ENCODE peak calls at places on chromosome 10, in five cellular contexts. One of them, this sample, is unnamed.

GRCh38 chr10:93357680-93358079 is 124.5 kb downstream of the MYOF start:
- DNase-seq in pons: peak
- DNase-seq in MV-4-11: peak
- DNase-seq in sciatic nerve: no peak
- DNase-seq in astrocyte of the spinal cord: peak
- DNase-seq in this sample: no peak

GRCh38 chr10:7279303-7279702 is 131.5 kb downstream of the SFMBT2 start:
- DNase-seq in pons: no peak
- DNase-seq in MV-4-11: no peak
- DNase-seq in sciatic nerve: no peak
- DNase-seq in astrocyte of the spinal cord: no peak
- DNase-seq in this sample: no peak

GRCh38 chr10:44935201-44935960 is 24.2 kb upstream of the RASSF4 start:
- DNase-seq in pons: peak
- DNase-seq in MV-4-11: no peak
- DNase-seq in sciatic nerve: peak
- DNase-seq in astrocyte of the spinal cord: peak
- DNase-seq in this sample: no peak

GRCh38 chr10:77784856-77785255 is 141.7 kb downstream of the DLG5 start:
- DNase-seq in pons: no peak
- DNase-seq in MV-4-11: no peak
- DNase-seq in sciatic nerve: no peak
- DNase-seq in astrocyte of the spinal cord: peak
- DNase-seq in this sample: no peak

GRCh38 chr10:10794056-10794455 is 223.6 kb upstream of the CELF2 start:
- DNase-seq in pons: no peak
- DNase-seq in MV-4-11: no peak
- DNase-seq in sciatic nerve: no peak
- DNase-seq in astrocyte of the spinal cord: no peak
- DNase-seq in this sample: no peak

GRCh38 chr10:113026679-113027078 is 76.6 kb downstream of the TCF7L2 start:
- DNase-seq in pons: no peak
- DNase-seq in MV-4-11: no peak
- DNase-seq in sciatic nerve: no peak
- DNase-seq in astrocyte of the spinal cord: peak
- DNase-seq in this sample: no peak

GRCh38 chr10:131021967-131022366 is 289.6 kb downstream of the TCERG1L start:
- DNase-seq in pons: no peak
- DNase-seq in MV-4-11: no peak
- DNase-seq in sciatic nerve: no peak
- DNase-seq in astrocyte of the spinal cord: no peak
- DNase-seq in this sample: no peak

GRCh38 chr10:122368502-122369254 is 5.8 kb upstream of the PLEKHA1 start:
- DNase-seq in pons: peak
- DNase-seq in MV-4-11: no peak
- DNase-seq in sciatic nerve: no peak
- DNase-seq in astrocyte of the spinal cord: no peak
- DNase-seq in this sample: no peak

GRCh38 chr10:65931291-65932080 is 994.4 kb upstream of the LRRTM3 start:
- DNase-seq in pons: peak
- DNase-seq in MV-4-11: no peak
- DNase-seq in sciatic nerve: no peak
- DNase-seq in astrocyte of the spinal cord: no peak
- DNase-seq in this sample: no peak

GRCh38 chr10:17181751-17182150 is 19.7 kb downstream of the TRDMT1 start:
- DNase-seq in pons: no peak
- DNase-seq in MV-4-11: no peak
- DNase-seq in sciatic nerve: no peak
- DNase-seq in astrocyte of the spinal cord: no peak
- DNase-seq in this sample: no peak

GRCh38 chr10:13672505-13672904 is 85.7 kb downstream of the PRPF18 start:
- DNase-seq in pons: no peak
- DNase-seq in MV-4-11: no peak
- DNase-seq in sciatic nerve: no peak
- DNase-seq in astrocyte of the spinal cord: no peak
- DNase-seq in this sample: no peak

GRCh38 chr10:85319826-85320225 is 991.4 kb downstream of the CCSER2 start:
- DNase-seq in pons: peak
- DNase-seq in MV-4-11: no peak
- DNase-seq in sciatic nerve: no peak
- DNase-seq in astrocyte of the spinal cord: no peak
- DNase-seq in this sample: no peak

GRCh38 chr10:102764340-102765257 is 20.9 kb downstream of the WBP1L start:
- DNase-seq in pons: no peak
- DNase-seq in MV-4-11: no peak
- DNase-seq in sciatic nerve: no peak
- DNase-seq in astrocyte of the spinal cord: no peak
- DNase-seq in this sample: no peak

GRCh38 chr10:62993121-62993520 is 140.0 kb upstream of the NRBF2 start:
- DNase-seq in pons: no peak
- DNase-seq in MV-4-11: no peak
- DNase-seq in sciatic nerve: no peak
- DNase-seq in astrocyte of the spinal cord: peak
- DNase-seq in this sample: no peak

GRCh38 chr10:77681839-77682238 is 44.2 kb upstream of the KCNMA1 start:
- DNase-seq in pons: no peak
- DNase-seq in MV-4-11: no peak
- DNase-seq in sciatic nerve: no peak
- DNase-seq in astrocyte of the spinal cord: no peak
- DNase-seq in this sample: no peak

GRCh38 chr10:20624642-20625041 is 272.5 kb downstream of the NEBL start:
- DNase-seq in pons: no peak
- DNase-seq in MV-4-11: no peak
- DNase-seq in sciatic nerve: peak
- DNase-seq in astrocyte of the spinal cord: no peak
- DNase-seq in this sample: no peak

GRCh38 chr10:66555061-66555460 is 370.8 kb upstream of the LRRTM3 start:
- DNase-seq in pons: no peak
- DNase-seq in MV-4-11: no peak
- DNase-seq in sciatic nerve: no peak
- DNase-seq in astrocyte of the spinal cord: peak
- DNase-seq in this sample: no peak

GRCh38 chr10:61901829-61902447 is 439 bp downstream of the ARID5B start:
- DNase-seq in pons: no peak
- DNase-seq in MV-4-11: no peak
- DNase-seq in sciatic nerve: no peak
- DNase-seq in astrocyte of the spinal cord: no peak
- DNase-seq in this sample: no peak

GRCh38 chr10:95211606-95212279 is 17.7 kb downstream of the ACSM6 start:
- DNase-seq in pons: no peak
- DNase-seq in MV-4-11: no peak
- DNase-seq in sciatic nerve: no peak
- DNase-seq in astrocyte of the spinal cord: no peak
- DNase-seq in this sample: no peak

GRCh38 chr10:118850418-118851061 is 95.8 kb upstream of the CACUL1 start:
- DNase-seq in pons: peak
- DNase-seq in MV-4-11: peak
- DNase-seq in sciatic nerve: peak
- DNase-seq in astrocyte of the spinal cord: peak
- DNase-seq in this sample: no peak

GRCh38 chr10:81081887-81082620 is 544.4 kb downstream of the SH2D4B start:
- DNase-seq in pons: no peak
- DNase-seq in MV-4-11: no peak
- DNase-seq in sciatic nerve: no peak
- DNase-seq in astrocyte of the spinal cord: no peak
- DNase-seq in this sample: no peak

GRCh38 chr10:3906511-3907111 is 121.6 kb upstream of the KLF6 start:
- DNase-seq in pons: no peak
- DNase-seq in MV-4-11: no peak
- DNase-seq in sciatic nerve: no peak
- DNase-seq in astrocyte of the spinal cord: peak
- DNase-seq in this sample: no peak

GRCh38 chr10:132100556-132101349 is 35.0 kb downstream of the JAKMIP3 start:
- DNase-seq in pons: no peak
- DNase-seq in MV-4-11: no peak
- DNase-seq in sciatic nerve: peak
- DNase-seq in astrocyte of the spinal cord: no peak
- DNase-seq in this sample: no peak

GRCh38 chr10:30057421-30057841 is 2.0 kb downstream of the JCAD start:
- DNase-seq in pons: no peak
- DNase-seq in MV-4-11: no peak
- DNase-seq in sciatic nerve: no peak
- DNase-seq in astrocyte of the spinal cord: no peak
- DNase-seq in this sample: no peak

GRCh38 chr10:47332946-47333345 is 10.7 kb downstream of the GDF2 start:
- DNase-seq in pons: no peak
- DNase-seq in MV-4-11: no peak
- DNase-seq in sciatic nerve: no peak
- DNase-seq in astrocyte of the spinal cord: no peak
- DNase-seq in this sample: no peak

GRCh38 chr10:78408011-78408410 is 374.3 kb downstream of the RPS24 start:
- DNase-seq in pons: no peak
- DNase-seq in MV-4-11: no peak
- DNase-seq in sciatic nerve: peak
- DNase-seq in astrocyte of the spinal cord: no peak
- DNase-seq in this sample: no peak

GRCh38 chr10:128463991-128464755 is 337.9 kb upstream of the MKI67 start:
- DNase-seq in pons: peak
- DNase-seq in MV-4-11: no peak
- DNase-seq in sciatic nerve: peak
- DNase-seq in astrocyte of the spinal cord: peak
- DNase-seq in this sample: no peak

GRCh38 chr10:85603167-85603940 is 763.2 kb downstream of the GRID1 start:
- DNase-seq in pons: no peak
- DNase-seq in MV-4-11: no peak
- DNase-seq in sciatic nerve: no peak
- DNase-seq in astrocyte of the spinal cord: no peak
- DNase-seq in this sample: no peak

GRCh38 chr10:78433063-78433717 is 399.5 kb downstream of the RPS24 start:
- DNase-seq in pons: no peak
- DNase-seq in MV-4-11: no peak
- DNase-seq in sciatic nerve: no peak
- DNase-seq in astrocyte of the spinal cord: no peak
- DNase-seq in this sample: no peak

GRCh38 chr10:116201011-116201410 is 72.0 kb downstream of the GFRA1 start:
- DNase-seq in pons: no peak
- DNase-seq in MV-4-11: no peak
- DNase-seq in sciatic nerve: no peak
- DNase-seq in astrocyte of the spinal cord: peak
- DNase-seq in this sample: no peak

GRCh38 chr10:130990536-130990935 is 321.0 kb downstream of the TCERG1L start:
- DNase-seq in pons: no peak
- DNase-seq in MV-4-11: no peak
- DNase-seq in sciatic nerve: no peak
- DNase-seq in astrocyte of the spinal cord: no peak
- DNase-seq in this sample: no peak

GRCh38 chr10:17652585-17652984 is 8.6 kb downstream of the STAM start:
- DNase-seq in pons: no peak
- DNase-seq in MV-4-11: no peak
- DNase-seq in sciatic nerve: no peak
- DNase-seq in astrocyte of the spinal cord: no peak
- DNase-seq in this sample: no peak

GRCh38 chr10:125683821-125684220 is 858 bp upstream of the TEX36 start:
- DNase-seq in pons: no peak
- DNase-seq in MV-4-11: no peak
- DNase-seq in sciatic nerve: no peak
- DNase-seq in astrocyte of the spinal cord: no peak
- DNase-seq in this sample: no peak

GRCh38 chr10:70368774-70369482 is 13.5 kb downstream of the LRRC20 start:
- DNase-seq in pons: no peak
- DNase-seq in MV-4-11: no peak
- DNase-seq in sciatic nerve: no peak
- DNase-seq in astrocyte of the spinal cord: no peak
- DNase-seq in this sample: no peak

GRCh38 chr10:129035052-129035805 is 431.8 kb upstream of the MGMT start:
- DNase-seq in pons: no peak
- DNase-seq in MV-4-11: peak
- DNase-seq in sciatic nerve: no peak
- DNase-seq in astrocyte of the spinal cord: no peak
- DNase-seq in this sample: no peak

GRCh38 chr10:109995178-109995577 is 12.6 kb upstream of the ADD3 start:
- DNase-seq in pons: no peak
- DNase-seq in MV-4-11: no peak
- DNase-seq in sciatic nerve: no peak
- DNase-seq in astrocyte of the spinal cord: no peak
- DNase-seq in this sample: no peak

GRCh38 chr10:34262965-34263364 is 552.1 kb downstream of the PARD3 start:
- DNase-seq in pons: no peak
- DNase-seq in MV-4-11: no peak
- DNase-seq in sciatic nerve: no peak
- DNase-seq in astrocyte of the spinal cord: no peak
- DNase-seq in this sample: no peak